ENCODE peak calls at places on chromosomes 13 and 19, in eight cellular contexts. One of them, this sample, is unnamed.

GRCh38 chr19:8536282-8536681 is 22.3 kb upstream of the ZNF414 start:
- DNase-seq in fibroblast of the aortic adventitia: no peak
- DNase-seq in suprapubic skin: no peak
- DNase-seq in left ventricle myocardium inferior: no peak
- DNase-seq in cardiac muscle cell: no peak
- DNase-seq in vagina: no peak
- DNase-seq in AG04449: no peak
- DNase-seq in fibroblast of mammary gland: no peak
- DNase-seq in this sample: no peak

GRCh38 chr13:80069374-80069773 is 271.6 kb downstream of the SPRY2 start:
- DNase-seq in fibroblast of the aortic adventitia: no peak
- DNase-seq in suprapubic skin: no peak
- DNase-seq in left ventricle myocardium inferior: no peak
- DNase-seq in cardiac muscle cell: no peak
- DNase-seq in vagina: no peak
- DNase-seq in AG04449: no peak
- DNase-seq in fibroblast of mammary gland: no peak
- DNase-seq in this sample: no peak

GRCh38 chr19:677201-677600 is 1.0 kb downstream of the FSTL3 start:
- DNase-seq in fibroblast of the aortic adventitia: peak
- DNase-seq in suprapubic skin: no peak
- DNase-seq in left ventricle myocardium inferior: peak
- DNase-seq in cardiac muscle cell: no peak
- DNase-seq in vagina: no peak
- DNase-seq in AG04449: no peak
- DNase-seq in fibroblast of mammary gland: peak
- DNase-seq in this sample: peak

GRCh38 chr19:45641274-45642105 is 2.3 kb upstream of the EML2 start:
- DNase-seq in fibroblast of the aortic adventitia: peak
- DNase-seq in suprapubic skin: peak
- DNase-seq in left ventricle myocardium inferior: peak
- DNase-seq in cardiac muscle cell: peak
- DNase-seq in vagina: no peak
- DNase-seq in AG04449: no peak
- DNase-seq in fibroblast of mammary gland: peak
- DNase-seq in this sample: peak

GRCh38 chr19:46069841-46070341 is 29.1 kb upstream of the IGFL4 start:
- DNase-seq in fibroblast of the aortic adventitia: peak
- DNase-seq in suprapubic skin: no peak
- DNase-seq in left ventricle myocardium inferior: no peak
- DNase-seq in cardiac muscle cell: no peak
- DNase-seq in vagina: no peak
- DNase-seq in AG04449: peak
- DNase-seq in fibroblast of mammary gland: peak
- DNase-seq in this sample: peak

GRCh38 chr13:43307921-43308433 is 284.6 kb downstream of the DNAJC15 start:
- DNase-seq in fibroblast of the aortic adventitia: peak
- DNase-seq in suprapubic skin: peak
- DNase-seq in left ventricle myocardium inferior: peak
- DNase-seq in cardiac muscle cell: peak
- DNase-seq in vagina: no peak
- DNase-seq in AG04449: no peak
- DNase-seq in fibroblast of mammary gland: peak
- DNase-seq in this sample: peak

GRCh38 chr19:18156841-18157464 is 4.0 kb downstream of the PIK3R2 start:
- DNase-seq in fibroblast of the aortic adventitia: peak
- DNase-seq in suprapubic skin: no peak
- DNase-seq in left ventricle myocardium inferior: peak
- DNase-seq in cardiac muscle cell: peak
- DNase-seq in vagina: no peak
- DNase-seq in AG04449: peak
- DNase-seq in fibroblast of mammary gland: peak
- DNase-seq in this sample: peak

GRCh38 chr19:48859711-48860572 is 8.5 kb downstream of the PLEKHA4 start:
- DNase-seq in fibroblast of the aortic adventitia: no peak
- DNase-seq in suprapubic skin: no peak
- DNase-seq in left ventricle myocardium inferior: peak
- DNase-seq in cardiac muscle cell: no peak
- DNase-seq in vagina: no peak
- DNase-seq in AG04449: no peak
- DNase-seq in fibroblast of mammary gland: no peak
- DNase-seq in this sample: no peak

GRCh38 chr19:49331616-49332055 is 3.6 kb upstream of the CD37 start:
- DNase-seq in fibroblast of the aortic adventitia: peak
- DNase-seq in suprapubic skin: peak
- DNase-seq in left ventricle myocardium inferior: no peak
- DNase-seq in cardiac muscle cell: peak
- DNase-seq in vagina: no peak
- DNase-seq in AG04449: no peak
- DNase-seq in fibroblast of mammary gland: peak
- DNase-seq in this sample: peak

GRCh38 chr19:49415102-49415809 is 8.0 kb downstream of the PTH2 start:
- DNase-seq in fibroblast of the aortic adventitia: peak
- DNase-seq in suprapubic skin: no peak
- DNase-seq in left ventricle myocardium inferior: no peak
- DNase-seq in cardiac muscle cell: no peak
- DNase-seq in vagina: no peak
- DNase-seq in AG04449: no peak
- DNase-seq in fibroblast of mammary gland: peak
- DNase-seq in this sample: peak

GRCh38 chr13:26973281-26973680 is 198.3 kb downstream of the USP12 start:
- DNase-seq in fibroblast of the aortic adventitia: no peak
- DNase-seq in suprapubic skin: no peak
- DNase-seq in left ventricle myocardium inferior: no peak
- DNase-seq in cardiac muscle cell: no peak
- DNase-seq in vagina: no peak
- DNase-seq in AG04449: no peak
- DNase-seq in fibroblast of mammary gland: no peak
- DNase-seq in this sample: no peak

GRCh38 chr19:38003427-38004099 is 96.6 kb downstream of the SIPA1L3 start:
- DNase-seq in fibroblast of the aortic adventitia: peak
- DNase-seq in suprapubic skin: peak
- DNase-seq in left ventricle myocardium inferior: peak
- DNase-seq in cardiac muscle cell: peak
- DNase-seq in vagina: no peak
- DNase-seq in AG04449: peak
- DNase-seq in fibroblast of mammary gland: peak
- DNase-seq in this sample: peak

DNA sequence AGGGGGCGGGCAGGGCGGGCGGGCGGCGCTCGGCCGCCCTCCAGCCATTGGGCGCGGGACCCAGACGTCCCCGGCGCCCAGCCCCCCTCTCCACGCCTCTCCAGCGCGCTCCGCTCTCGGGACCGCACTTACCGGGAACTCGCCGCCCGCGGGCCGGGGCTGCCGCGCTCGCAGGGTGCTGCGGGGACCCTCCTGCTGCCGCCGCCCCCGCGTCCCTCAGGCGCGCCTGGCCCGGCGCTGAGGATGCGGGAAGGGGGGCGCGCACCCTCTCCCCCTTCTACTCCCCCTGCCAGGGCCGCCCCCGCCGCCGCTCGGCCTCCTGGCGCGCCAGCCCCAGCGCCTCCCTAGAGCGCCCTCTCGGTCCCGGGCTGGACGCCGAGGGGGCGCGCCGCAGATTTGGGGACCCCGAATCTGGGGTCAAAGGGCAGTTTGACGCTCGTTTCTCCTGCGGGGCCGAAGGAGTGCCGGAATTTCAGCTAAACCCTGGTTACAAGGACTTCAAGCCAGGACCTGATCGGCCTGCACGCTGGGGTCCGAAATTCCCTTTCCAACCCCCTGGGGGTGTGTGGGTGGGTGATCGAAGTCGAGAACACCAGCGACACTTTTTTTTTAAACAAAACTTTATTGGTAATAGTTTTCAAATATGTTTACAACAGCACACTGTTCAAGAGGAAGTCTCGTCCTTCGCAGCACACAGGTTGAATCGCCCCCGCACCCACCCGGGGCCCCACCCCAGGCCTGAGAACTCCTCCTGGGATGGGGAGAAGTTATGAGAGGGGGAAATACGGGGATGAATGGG is 734 bp upstream of the SAMD1 start:
- DNase-seq in fibroblast of the aortic adventitia: peak
- DNase-seq in suprapubic skin: no peak
- DNase-seq in left ventricle myocardium inferior: no peak
- DNase-seq in cardiac muscle cell: no peak
- DNase-seq in vagina: no peak
- DNase-seq in AG04449: no peak
- DNase-seq in fibroblast of mammary gland: peak
- DNase-seq in this sample: peak
- TF ChIP-seq CTCF in fibroblast of the aortic adventitia: peak
- TF ChIP-seq CTCF in suprapubic skin: no peak
- TF ChIP-seq CTCF in left ventricle myocardium inferior: peak
- TF ChIP-seq CTCF in cardiac muscle cell: peak
- TF ChIP-seq CTCF in vagina: peak
- TF ChIP-seq CTCF in AG04449: peak
- TF ChIP-seq CTCF in fibroblast of mammary gland: peak
- TF ChIP-seq CTCF in this sample: peak

DNA sequence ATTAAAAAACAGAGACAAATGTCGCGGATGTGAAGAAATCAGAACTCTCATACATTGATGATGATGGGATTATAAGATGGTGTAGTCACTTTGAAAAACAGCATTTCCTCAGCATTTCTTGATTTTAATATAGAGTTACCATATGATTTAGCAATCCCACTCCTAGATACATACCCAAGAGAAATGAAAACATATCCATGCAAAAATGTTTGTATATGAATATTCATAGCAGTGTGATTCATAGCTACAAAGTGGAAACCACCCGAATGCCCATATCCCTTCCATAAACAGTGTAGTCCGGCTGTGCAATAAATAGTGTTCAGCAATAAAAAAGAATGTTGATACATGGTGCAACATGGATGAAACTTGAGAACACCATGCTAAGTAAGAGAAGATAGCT is 44.6 kb downstream of the DPY19L3 start:
- DNase-seq in fibroblast of the aortic adventitia: no peak
- DNase-seq in suprapubic skin: no peak
- DNase-seq in left ventricle myocardium inferior: no peak
- DNase-seq in cardiac muscle cell: no peak
- DNase-seq in vagina: no peak
- DNase-seq in AG04449: no peak
- DNase-seq in fibroblast of mammary gland: no peak
- DNase-seq in this sample: peak
- H3K4me3 ChIP-seq in fibroblast of the aortic adventitia: no peak
- H3K4me3 ChIP-seq in suprapubic skin: no peak
- H3K4me3 ChIP-seq in left ventricle myocardium inferior: no peak
- H3K4me3 ChIP-seq in cardiac muscle cell: no peak
- H3K4me3 ChIP-seq in vagina: no peak
- H3K4me3 ChIP-seq in AG04449: no peak
- H3K4me3 ChIP-seq in fibroblast of mammary gland: no peak
- H3K4me3 ChIP-seq in this sample: no peak

DNA sequence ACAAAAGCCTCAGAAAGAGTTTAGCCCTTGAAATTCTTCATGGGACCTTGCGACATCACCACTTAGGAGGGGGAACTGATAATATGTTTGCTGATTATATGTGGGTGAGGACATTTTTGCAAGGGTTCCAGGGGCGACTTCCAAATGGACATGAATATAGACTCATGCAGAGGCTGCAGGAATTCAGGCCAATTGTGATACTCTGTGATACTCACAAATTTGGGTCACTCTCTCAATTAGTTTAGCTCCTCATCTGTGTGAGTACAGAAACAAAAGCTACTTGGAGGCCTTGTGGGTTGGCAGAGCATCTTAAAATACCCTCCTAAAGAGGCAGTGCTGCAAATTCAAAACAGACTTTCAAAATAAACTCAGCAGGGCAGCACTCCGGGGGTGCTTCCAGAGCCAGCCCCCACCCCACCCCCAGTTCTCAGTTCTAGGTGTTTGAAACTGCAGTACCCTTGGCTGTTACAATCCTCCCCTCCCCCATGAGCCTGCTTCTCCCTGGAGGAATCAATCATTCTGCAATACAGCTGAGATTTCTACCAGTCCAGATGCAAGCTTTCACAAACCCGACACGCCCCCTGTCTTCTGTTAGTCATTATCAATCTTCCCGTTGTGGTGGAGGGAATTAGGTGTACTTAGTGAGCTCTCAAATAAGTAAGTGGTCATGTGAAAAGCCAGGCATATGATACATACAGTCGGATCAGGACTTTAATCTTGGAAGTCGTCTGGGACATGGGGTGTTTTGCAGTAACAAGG is 96.9 kb upstream of the MBNL2 start:
- DNase-seq in fibroblast of the aortic adventitia: peak
- DNase-seq in suprapubic skin: peak
- DNase-seq in left ventricle myocardium inferior: no peak
- DNase-seq in cardiac muscle cell: peak
- DNase-seq in vagina: no peak
- DNase-seq in AG04449: no peak
- DNase-seq in fibroblast of mammary gland: peak
- DNase-seq in this sample: peak
- TF ChIP-seq CTCF in fibroblast of the aortic adventitia: no peak
- TF ChIP-seq CTCF in suprapubic skin: no peak
- TF ChIP-seq CTCF in left ventricle myocardium inferior: peak
- TF ChIP-seq CTCF in cardiac muscle cell: peak
- TF ChIP-seq CTCF in vagina: no peak
- TF ChIP-seq CTCF in AG04449: no peak
- TF ChIP-seq CTCF in fibroblast of mammary gland: no peak
- TF ChIP-seq CTCF in this sample: peak

GRCh38 chr13:46515793-46516192 is 37.2 kb upstream of the LRCH1 start:
- DNase-seq in fibroblast of the aortic adventitia: no peak
- DNase-seq in suprapubic skin: no peak
- DNase-seq in left ventricle myocardium inferior: no peak
- DNase-seq in cardiac muscle cell: no peak
- DNase-seq in vagina: no peak
- DNase-seq in AG04449: no peak
- DNase-seq in fibroblast of mammary gland: peak
- DNase-seq in this sample: no peak
- H3K4me3 ChIP-seq in fibroblast of the aortic adventitia: no peak
- H3K4me3 ChIP-seq in suprapubic skin: no peak
- H3K4me3 ChIP-seq in left ventricle myocardium inferior: no peak
- H3K4me3 ChIP-seq in cardiac muscle cell: no peak
- H3K4me3 ChIP-seq in vagina: no peak
- H3K4me3 ChIP-seq in AG04449: no peak
- H3K4me3 ChIP-seq in fibroblast of mammary gland: no peak
- H3K4me3 ChIP-seq in this sample: no peak

DNA sequence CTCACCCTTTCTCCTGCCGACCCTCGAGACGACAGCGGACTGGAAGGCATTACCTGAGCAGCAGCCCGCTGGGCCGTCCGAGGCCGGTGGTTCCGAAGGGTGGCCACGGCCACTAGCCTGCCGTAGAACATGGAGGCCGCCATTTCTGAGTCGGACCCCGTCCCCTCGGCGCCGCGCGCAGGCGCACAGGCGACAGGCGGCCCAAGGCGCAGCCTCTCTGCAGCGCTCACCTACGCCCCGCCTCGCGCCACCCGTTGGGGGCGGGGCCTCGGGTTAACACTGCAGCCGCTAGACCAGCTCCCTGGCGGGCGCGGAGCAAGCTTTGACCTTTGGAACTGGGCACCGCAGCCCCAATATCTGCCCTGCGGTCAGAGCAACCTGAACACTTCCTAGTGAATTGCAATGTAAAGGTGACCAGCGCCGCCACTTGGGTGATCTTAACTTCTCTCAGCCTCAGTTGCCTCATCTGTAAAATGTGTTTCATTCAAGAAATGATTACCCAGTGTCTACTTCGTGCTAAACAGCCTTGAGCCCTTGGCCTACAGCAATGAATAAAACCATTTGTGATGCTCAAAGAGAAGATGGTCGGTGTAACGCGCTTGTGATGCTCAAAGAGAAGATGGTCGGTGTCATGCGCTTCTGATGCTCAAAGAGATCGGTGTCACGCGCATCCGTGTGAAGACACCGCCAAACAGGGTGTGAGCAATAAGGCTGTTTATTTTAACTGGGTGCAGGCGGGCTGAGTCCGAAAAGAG is at the start of gene SUCLA2:
- DNase-seq in fibroblast of the aortic adventitia: peak
- DNase-seq in suprapubic skin: peak
- DNase-seq in left ventricle myocardium inferior: peak
- DNase-seq in cardiac muscle cell: peak
- DNase-seq in vagina: no peak
- DNase-seq in AG04449: peak
- DNase-seq in fibroblast of mammary gland: peak
- DNase-seq in this sample: peak
- TF ChIP-seq CTCF in fibroblast of the aortic adventitia: no peak
- TF ChIP-seq CTCF in suprapubic skin: no peak
- TF ChIP-seq CTCF in left ventricle myocardium inferior: no peak
- TF ChIP-seq CTCF in cardiac muscle cell: no peak
- TF ChIP-seq CTCF in vagina: peak
- TF ChIP-seq CTCF in AG04449: peak
- TF ChIP-seq CTCF in fibroblast of mammary gland: no peak
- TF ChIP-seq CTCF in this sample: no peak